ENCODE peak calls at places on chromosomes 1 and 21, in ten cellular contexts. H is GM12864, T is BE2C, E is IMR-90, Q is GM06990, V is AG09309, Z is aorta, G is pancreas, K is foreskin fibroblast, D is PC-3. U is an unnamed sample.
A peak's percentile ranks its signal among the peaks of the same experiment; 100 is the strongest.

GRCh38 chr1:234957330-234958065 is 171.1 kb downstream of the TOMM20 start:
- DNase-seq in Z (no peak), H (no peak), D (peak; percentile 86), Q (no peak), G (peak; percentile 79), T (no peak), K (peak; percentile 84), V (no peak), E (peak; percentile 93), U (peak; percentile 48)

GRCh38 chr1:104195395-104195794 is 445.7 kb downstream of the AMY1C start:
- DNase-seq in V (no peak), K (peak; percentile 32), Q (no peak), D (peak; percentile 63), E (no peak), G (no peak), Z (no peak), H (no peak), T (no peak), U (peak; percentile 64)

GRCh38 chr1:185837711-185838110 is 103.5 kb downstream of the HMCN1 start:
- DNase-seq in Q (no peak), Z (no peak), K (peak; percentile 47), V (no peak), E (peak; percentile 37), T (no peak), H (no peak), D (no peak), G (no peak), U (no peak)

GRCh38 chr21:32920474-32920873 is 105.3 kb upstream of the OLIG2 start:
- DNase-seq in E (no peak), D (no peak), V (no peak), Z (no peak), K (no peak), G (no peak), H (no peak), T (no peak), Q (no peak), U (no peak)

GRCh38 chr21:37908691-37909090 is 7.6 kb downstream of the KCNJ6 start:
- DNase-seq in Q (no peak), E (no peak), G (no peak), V (no peak), H (no peak), K (no peak), T (no peak), D (no peak), Z (no peak), U (no peak)

GRCh38 chr1:235745448-235746136 is 96.0 kb upstream of the GNG4 start:
- DNase-seq in H (no peak), E (peak; percentile 83), T (no peak), D (no peak), Z (no peak), Q (no peak), V (no peak), G (no peak), K (no peak), U (no peak)

GRCh38 chr1:220298470-220298869 is 26.2 kb upstream of the RAB3GAP2 start:
- DNase-seq in K (no peak), T (no peak), Z (no peak), D (no peak), G (no peak), Q (no peak), H (no peak), V (no peak), E (no peak), U (no peak)

GRCh38 chr1:81833722-81834121 is 33.0 kb downstream of the ADGRL2 start:
- DNase-seq in Z (no peak), H (no peak), K (no peak), T (no peak), D (no peak), Q (no peak), G (no peak), V (no peak), E (no peak), U (no peak)

GRCh38 chr1:235397733-235398132 is 30.5 kb downstream of the TBCE start:
- DNase-seq in Z (no peak), G (no peak), T (no peak), E (peak; percentile 94), H (no peak), D (peak; percentile 78), K (peak; percentile 92), V (peak; percentile 89), Q (no peak), U (peak; percentile 98)

GRCh38 chr1:3651011-3651938 is 1.0 kb upstream of the TP73 start:
- DNase-seq in T (no peak), K (peak; percentile 30), H (no peak), V (no peak), D (no peak), Z (peak; percentile 78), G (peak; percentile 33), Q (peak; percentile 60), E (no peak), U (no peak)

GRCh38 chr21:33133912-33134311 is 64.0 kb downstream of the OLIG1 start:
- DNase-seq in Z (peak; percentile 49), T (no peak), K (no peak), D (no peak), H (no peak), E (no peak), Q (no peak), G (no peak), V (no peak), U (no peak)

GRCh38 chr1:178282949-178283367 is 189.1 kb downstream of the RASAL2 start:
- DNase-seq in E (peak; percentile 86), K (peak; percentile 66), V (peak; percentile 46), T (no peak), Q (no peak), Z (no peak), G (no peak), D (peak; percentile 62), H (no peak), U (peak; percentile 75)

GRCh38 chr1:86421601-86422280 is 2.2 kb upstream of the CLCA2 start:
- DNase-seq in Q (no peak), T (no peak), V (no peak), D (peak; percentile 57), K (peak; percentile 64), E (no peak), Z (no peak), H (no peak), G (no peak), U (peak; percentile 61)
- H3K4me3 ChIP-seq in Q (no peak overlapping the region), T (no peak overlapping the region), V (no peak overlapping the region), D (no peak overlapping the region), K (no peak overlapping the region), E (no peak overlapping the region), Z (no peak overlapping the region), H (no peak overlapping the region), G (no peak overlapping the region), U (no peak overlapping the region)

GRCh38 chr1:156122519-156123355 is 8.2 kb downstream of the LMNA start:
- DNase-seq in Q (no peak), T (peak; percentile 66), H (no peak), G (peak; percentile 85), Z (peak; percentile 93), E (peak; percentile 92), K (peak; percentile 92), V (no peak), D (peak; percentile 88), U (peak; percentile 52)

GRCh38 chr1:156121441-156121840 is 6.9 kb downstream of the LMNA start:
- DNase-seq in T (no peak), V (no peak), Z (no peak), K (no peak), D (no peak), G (no peak), H (no peak), E (no peak), Q (no peak), U (no peak)

GRCh38 chr1:156122086-156122485 is 7.6 kb downstream of the LMNA start:
- DNase-seq in Q (no peak), H (no peak), E (no peak), D (no peak), Z (no peak), G (no peak), V (no peak), K (no peak), T (no peak), U (no peak)

GRCh38 chr1:156124557-156125483 is 10.3 kb downstream of the LMNA start:
- DNase-seq in G (no peak), Z (peak; percentile 84), T (no peak), E (no peak), V (no peak), Q (no peak), K (peak; percentile 81), D (peak; percentile 50), H (no peak), U (peak; percentile 70)

DNA sequence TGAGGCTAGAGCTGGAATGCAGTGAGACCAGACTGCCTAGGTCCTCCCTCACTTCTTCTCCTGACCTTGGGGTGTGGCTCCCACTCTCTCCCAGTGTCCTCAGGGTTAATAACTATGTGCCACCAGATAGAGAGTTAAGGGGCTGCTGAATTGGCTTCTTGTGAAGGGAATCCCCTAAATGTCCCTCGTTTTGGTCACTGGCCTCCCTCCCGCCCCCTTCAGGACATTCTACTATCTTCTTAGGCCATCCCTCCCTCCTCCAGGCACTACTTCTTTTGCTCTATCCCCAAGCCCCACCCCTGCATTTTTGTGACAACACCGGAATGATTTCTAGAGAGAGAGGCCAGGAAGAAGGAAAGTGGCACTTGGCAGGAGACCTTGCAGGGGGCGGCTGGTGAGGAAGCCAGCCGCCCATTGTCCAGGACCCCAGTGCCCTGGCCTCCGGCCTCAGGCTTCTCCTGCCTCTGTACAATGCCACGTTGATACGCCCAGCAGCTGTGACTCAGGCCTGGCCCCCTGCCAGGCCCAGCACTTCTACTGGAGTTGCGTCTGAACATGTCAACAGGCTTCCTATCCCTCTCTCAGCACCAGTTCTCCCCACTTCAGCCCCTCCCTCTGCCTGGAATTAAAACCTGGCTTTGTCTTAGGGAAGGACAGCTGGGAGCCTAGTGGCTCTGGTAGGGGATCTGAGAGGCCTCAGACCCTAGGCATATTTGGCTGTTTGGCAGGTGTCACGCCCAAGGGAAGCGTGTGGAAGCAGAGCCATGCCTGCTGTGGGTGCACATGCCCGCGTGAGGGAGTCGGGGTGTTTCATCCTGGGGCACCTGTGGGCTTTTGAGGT is 9.1 kb downstream of the LMNA start:
- DNase-seq in G (peak; percentile 95), E (peak; percentile 98), Q (peak; percentile 72), D (peak; percentile 99), T (peak; percentile 96), H (no peak), Z (peak; percentile 98), K (peak; percentile 100), V (peak; percentile 94), U (peak; percentile 99)
- H3K4me3 ChIP-seq in G (peak overlapping the region; percentile 24), E (no peak overlapping the region), Q (no peak overlapping the region), D (peak overlapping the region; percentile 54), T (peak overlapping the region; percentile 8), H (no peak overlapping the region), Z (peak overlapping the region; percentile 33), K (peak overlapping the region; percentile 96), V (peak overlapping the region; percentile 45), U (peak overlapping the region; percentile 48)

DNA sequence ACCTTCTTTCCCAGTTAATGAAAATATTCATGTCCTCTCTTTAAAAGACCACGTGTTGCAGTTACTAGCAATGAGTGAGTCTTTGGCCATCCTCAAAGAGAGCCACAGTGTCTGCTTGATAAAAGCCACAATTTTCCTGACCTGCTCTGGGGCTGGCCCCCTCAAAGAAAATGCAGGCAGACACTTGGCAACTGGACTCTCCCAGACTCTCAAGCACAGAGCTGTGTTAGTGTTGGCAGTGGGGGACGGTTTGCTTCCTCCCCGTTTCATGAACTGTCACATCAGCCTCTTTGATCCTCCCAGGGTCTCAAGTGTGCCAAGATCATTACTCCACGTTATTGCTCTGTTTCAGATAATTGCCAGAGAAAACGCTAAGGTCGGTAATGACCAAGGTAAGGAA is 138.7 kb downstream of the NTMT2 start:
- DNase-seq in D (no peak), V (no peak), Z (no peak), Q (no peak), T (no peak), K (no peak), E (no peak), H (no peak), G (no peak), U (no peak)
- H3K4me3 ChIP-seq in D (no peak overlapping the region), V (no peak overlapping the region), Z (no peak overlapping the region), Q (no peak overlapping the region), T (no peak overlapping the region), K (no peak overlapping the region), E (no peak overlapping the region), H (no peak overlapping the region), G (no peak overlapping the region), U (no peak overlapping the region)

GRCh38 chr1:237091691-237092090 is 49.7 kb downstream of the RYR2 start:
- DNase-seq in V (no peak), Z (no peak), Q (no peak), K (no peak), T (no peak), E (no peak), G (no peak), H (no peak), D (no peak), U (no peak)
- H3K4me3 ChIP-seq in V (no peak overlapping the region), Z (no peak overlapping the region), Q (no peak overlapping the region), K (no peak overlapping the region), T (no peak overlapping the region), E (no peak overlapping the region), G (no peak overlapping the region), H (no peak overlapping the region), D (no peak overlapping the region), U (no peak overlapping the region)